ENCODE peak calls at places on chromosomes 6 and 20, in five cellular contexts. G, W, H, E and X are unnamed samples.

GRCh38 chr20:57794600-57795346 is 85.0 kb upstream of the PMEPA1 start:
- DNase-seq in E (no peak), G (no peak), W (peak), H (no peak), X (no peak)

GRCh38 chr6:36290668-36291620 is 21.1 kb downstream of the PNPLA1 start:
- DNase-seq in H (peak), G (no peak), W (peak), E (no peak), X (no peak)

GRCh38 chr6:128605961-128606360 is 85.6 kb upstream of the PTPRK start:
- DNase-seq in E (no peak), H (no peak), W (peak), G (no peak), X (no peak)

GRCh38 chr6:108581237-108581931 is 20.7 kb downstream of the FOXO3 start:
- DNase-seq in W (peak), G (peak), E (peak), H (no peak), X (no peak)

GRCh38 chr20:10040070-10040970 is 5.5 kb downstream of the ANKEF1 start:
- DNase-seq in E (no peak), W (peak), H (peak), G (peak), X (no peak)

GRCh38 chr6:8736046-8736877 is 300.9 kb upstream of the SLC35B3 start:
- DNase-seq in G (no peak), H (no peak), W (no peak), E (no peak), X (no peak)

GRCh38 chr20:23687986-23688385 is 852 bp downstream of the CST4 start:
- DNase-seq in E (no peak), W (no peak), G (no peak), H (no peak), X (no peak)

GRCh38 chr20:62751551-62752150 is 43.0 kb downstream of the NTSR1 start:
- DNase-seq in W (no peak), H (no peak), E (no peak), G (no peak), X (no peak)

GRCh38 chr6:131894735-131895424 is 56.3 kb downstream of the CCN2 start:
- DNase-seq in G (peak), H (no peak), W (no peak), E (no peak), X (no peak)

GRCh38 chr6:165963750-165964149 is 203.9 kb downstream of the TBXT start:
- DNase-seq in G (no peak), W (no peak), E (no peak), H (no peak), X (no peak)

GRCh38 chr6:31352497-31353368 is 4.2 kb downstream of the HLA-B start:
- DNase-seq in W (no peak), H (no peak), E (no peak), G (no peak), X (no peak)

GRCh38 chr6:8243462-8243861 is 141.1 kb upstream of the EEF1E1 start:
- DNase-seq in H (no peak), W (peak), G (no peak), E (no peak), X (no peak)

GRCh38 chr6:105993341-105993740 is 92.8 kb upstream of the PRDM1 start:
- DNase-seq in G (peak), E (no peak), W (peak), H (no peak), X (no peak)

GRCh38 chr6:101597711-101598110 is 204.2 kb downstream of the GRIK2 start:
- DNase-seq in W (peak), G (no peak), E (no peak), H (peak), X (no peak)

GRCh38 chr6:72769459-72770125 is 147.7 kb downstream of the KCNQ5 start:
- DNase-seq in H (no peak), W (no peak), G (peak), E (no peak), X (no peak)

GRCh38 chr6:157116420-157116819 is 206.9 kb downstream of the TMEM242 start:
- DNase-seq in W (no peak), G (no peak), E (no peak), H (no peak), X (no peak)

GRCh38 chr6:73362869-73363536 is 545 bp downstream of the KHDC3L start:
- DNase-seq in E (no peak), H (no peak), G (no peak), W (no peak), X (no peak)

GRCh38 chr6:88910922-88911778 is 52.3 kb downstream of the RNGTT start:
- DNase-seq in E (no peak), W (peak), H (no peak), G (no peak), X (no peak)

GRCh38 chr6:116410945-116411623 is 40.3 kb downstream of the DSE start:
- DNase-seq in H (no peak), W (peak), G (no peak), E (peak), X (no peak)

GRCh38 chr20:34863421-34863965 is 9.2 kb downstream of the GGT7 start:
- DNase-seq in E (no peak), H (no peak), W (no peak), G (no peak), X (no peak)

DNA sequence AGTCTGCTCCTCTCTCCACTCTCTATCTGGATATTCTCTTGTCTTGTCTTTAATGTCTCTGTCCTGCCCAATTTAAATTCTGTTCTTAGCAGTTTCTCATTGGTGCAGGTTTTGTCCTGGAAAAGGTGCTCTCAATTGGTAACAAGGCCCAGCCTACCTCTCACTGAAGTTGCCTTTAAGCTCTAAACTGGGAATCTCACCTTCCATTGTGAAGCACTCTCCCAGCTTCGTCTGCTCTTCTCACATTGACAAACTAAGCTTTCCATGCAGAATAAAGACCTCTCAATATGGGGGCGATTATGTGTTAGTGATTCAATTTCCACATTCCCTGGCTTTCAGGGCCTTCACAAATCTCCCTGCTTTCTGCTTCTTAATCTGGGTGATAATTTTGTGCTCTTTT is 1712.2 kb downstream of the GRIK2 start:
- DNase-seq in W (no peak), G (no peak), H (no peak), E (no peak), X (no peak)
- H3K4me3 ChIP-seq in W (no peak), G (no peak), H (no peak), E (no peak), X (no peak)

GRCh38 chr20:36591854-36592641 is 13.5 kb upstream of the RAB5IF start:
- DNase-seq in W (peak), E (no peak), H (peak), G (no peak), X (no peak)
- TF ChIP-seq CTCF in W (peak), E (no peak), H (peak), G (no peak), X (peak)

GRCh38 chr20:4775322-4776078 is 53.8 kb downstream of the PRND start:
- DNase-seq in H (no peak), W (no peak), E (no peak), G (no peak), X (no peak)
- H3K4me3 ChIP-seq in H (no peak), W (no peak), E (no peak), G (no peak), X (no peak)

DNA sequence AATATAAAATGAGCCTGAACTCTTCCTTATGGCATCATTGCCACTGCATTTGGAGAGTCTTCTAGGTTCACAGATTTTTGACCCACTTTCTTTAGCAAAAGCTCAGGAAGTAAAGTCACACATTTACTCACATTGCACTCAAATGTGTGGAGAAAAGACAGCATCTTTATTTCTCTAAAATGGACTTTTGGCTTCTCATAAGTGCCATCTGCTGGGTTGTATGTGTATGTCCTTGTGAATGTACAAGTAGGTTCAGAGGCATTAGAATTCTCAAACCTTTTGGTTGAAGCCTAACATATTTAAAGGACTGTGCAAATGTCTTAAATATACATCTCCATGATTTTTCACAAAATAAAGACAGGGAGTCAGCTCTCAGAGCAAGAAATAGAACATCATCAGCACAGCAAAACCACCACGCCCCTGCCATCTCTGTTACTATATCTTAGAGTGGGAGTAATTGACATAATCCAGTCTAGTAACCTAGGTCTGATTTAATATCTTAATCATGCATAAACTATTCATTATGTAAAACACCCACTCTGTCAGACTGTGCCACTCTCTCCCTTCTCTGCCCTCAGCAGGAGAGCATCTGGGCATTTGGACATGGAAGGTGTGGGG is 42.2 kb upstream of the SPTLC3 start:
- DNase-seq in G (peak), W (peak), E (no peak), H (no peak), X (no peak)
- TF ChIP-seq CTCF in G (peak), W (peak), E (no peak), H (no peak), X (no peak)